ENCODE peak calls at places on chromosome 5, in ten cellular contexts. M is AG04449; I is NB4; Y is heart right ventricle; C is NCI-H510A treated with DMSO at 0.1 percent for 48 hours; L is activated naive CD4-positive, alpha-beta T cell treated with anti-CD3 and anti-CD28 coated beads, Interleukin-2, amount 50 U/mL, for 72 hours; O is osteocyte; D is ascending aorta; E is WTC11; F is kidney tubule cell. Z is an unnamed sample.

GRCh38 chr5:10323588-10324488 is 16.1 kb upstream of the CMBL start:
- DNase-seq in L (no peak), E (no peak), C (peak), F (peak), O (no peak), I (no peak), M (no peak), Y (no peak), D (no peak), Z (no peak)

GRCh38 chr5:127351418-127351817 is 60.8 kb downstream of the MEGF10 start:
- DNase-seq in O (no peak), M (no peak), Y (no peak), F (peak), E (no peak), L (no peak), D (no peak), C (no peak), I (no peak), Z (no peak)

GRCh38 chr5:96133337-96134094 is 171.9 kb upstream of the ELL2 start:
- DNase-seq in Y (no peak), M (no peak), L (no peak), O (no peak), D (no peak), F (no peak), E (no peak), C (no peak), I (no peak), Z (no peak)

GRCh38 chr5:31581498-31582099 is 49.5 kb downstream of the C5orf22 start:
- DNase-seq in M (no peak), Y (no peak), F (peak), I (peak), E (no peak), O (no peak), D (no peak), C (peak), L (no peak), Z (no peak)

GRCh38 chr5:150637245-150638052 is 3.0 kb upstream of the SYNPO start:
- DNase-seq in I (no peak), F (peak), D (no peak), E (no peak), L (no peak), M (no peak), Y (no peak), O (no peak), C (no peak), Z (no peak)

GRCh38 chr5:151107738-151108520 is 27.1 kb upstream of the TNIP1 start:
- DNase-seq in O (no peak), F (peak), D (no peak), E (no peak), M (no peak), I (no peak), Y (peak), L (no peak), C (no peak), Z (no peak)

GRCh38 chr5:122154910-122155309 is 25.6 kb downstream of the ZNF474 start:
- DNase-seq in I (no peak), E (no peak), M (peak), F (peak), L (no peak), Y (no peak), D (no peak), C (no peak), O (no peak), Z (no peak)

GRCh38 chr5:2914991-2915484 is 163.6 kb upstream of the IRX2 start:
- DNase-seq in L (no peak), F (no peak), Y (no peak), D (no peak), M (no peak), C (no peak), I (no peak), E (peak), O (peak), Z (no peak)

GRCh38 chr5:146051678-146052077 is 53.7 kb downstream of the PLAC8L1 start:
- DNase-seq in O (no peak), C (no peak), F (peak), Y (no peak), E (no peak), D (no peak), M (peak), L (no peak), I (no peak), Z (no peak)

GRCh38 chr5:101362067-101362466 is 459.0 kb upstream of the ST8SIA4 start:
- DNase-seq in M (no peak), E (no peak), D (no peak), O (no peak), C (no peak), Y (no peak), I (no peak), L (no peak), F (no peak), Z (no peak)

GRCh38 chr5:93022770-93023169 is 558.2 kb downstream of the NR2F1-AS1 start:
- DNase-seq in I (no peak), L (no peak), O (no peak), M (peak), Y (no peak), F (no peak), E (no peak), D (no peak), C (no peak), Z (no peak)

GRCh38 chr5:54049963-54050362 is 260.4 kb downstream of the ARL15 start:
- DNase-seq in O (no peak), C (no peak), E (no peak), L (no peak), M (peak), I (no peak), F (no peak), D (no peak), Y (no peak), Z (no peak)

GRCh38 chr5:173781826-173782670 is 106.1 kb upstream of the CPEB4 start:
- DNase-seq in L (no peak), C (no peak), M (peak), E (no peak), D (peak), F (peak), Y (peak), I (peak), O (no peak), Z (peak)

GRCh38 chr5:73274870-73275756 is 102.1 kb downstream of the TMEM174 start:
- DNase-seq in Y (no peak), C (no peak), O (no peak), I (no peak), M (no peak), E (no peak), D (no peak), L (no peak), F (peak), Z (no peak)

GRCh38 chr5:109656829-109657228 is 32.9 kb upstream of the MAN2A1 start:
- DNase-seq in F (peak), M (peak), O (no peak), C (no peak), Y (peak), I (peak), E (no peak), D (peak), L (peak), Z (peak)

GRCh38 chr5:176628406-176629228 is 1.7 kb downstream of the SNCB start:
- DNase-seq in L (no peak), F (peak), O (no peak), M (no peak), D (no peak), E (no peak), C (no peak), I (no peak), Y (no peak), Z (no peak)

GRCh38 chr5:35857606-35858205 is 1.0 kb downstream of the IL7R start:
- DNase-seq in C (no peak), M (peak), E (no peak), O (no peak), Y (no peak), D (no peak), L (no peak), I (no peak), F (peak), Z (no peak)

GRCh38 chr5:133114166-133114932 is 62.5 kb downstream of the HSPA4 start:
- DNase-seq in F (no peak), O (peak), L (no peak), M (no peak), C (no peak), D (no peak), Y (no peak), I (no peak), E (no peak), Z (no peak)

GRCh38 chr5:116520706-116521105 is 53.9 kb downstream of the SEMA6A start:
- DNase-seq in L (no peak), O (no peak), M (no peak), F (no peak), I (no peak), C (no peak), D (no peak), E (no peak), Y (peak), Z (no peak)

Z was measured in DND-41.